ENCODE peak calls at places on chromosomes 13 and 19, in ten cellular contexts. I is Caco-2; H is AG04449; O is neural progenitor cell; F is CD4-positive, alpha-beta T cell; T is progenitor cell of endocrine pancreas; P is uterus; J is astrocyte of the spinal cord; Z is gastrocnemius medialis; N is GM10248. L is an unnamed sample.

GRCh38 chr19:43726736-43727592 is 11.1 kb downstream of the IRGC start:
- DNase-seq in O (no peak), J (no peak), H (no peak), Z (no peak), I (no peak), P (no peak), F (no peak), N (no peak), T (no peak), L (no peak)

GRCh38 chr19:17865364-17866311 is 5.9 kb downstream of the RPL18A start:
- DNase-seq in H (no peak), I (peak), T (no peak), N (no peak), P (no peak), J (no peak), F (no peak), Z (no peak), O (no peak), L (no peak)

GRCh38 chr13:41007359-41008118 is 11.6 kb downstream of the ELF1 start:
- DNase-seq in O (peak), I (no peak), T (no peak), H (no peak), J (no peak), N (no peak), Z (no peak), F (no peak), P (no peak), L (no peak)

GRCh38 chr19:46975011-46975917 is 44.4 kb upstream of the NPAS1 start:
- DNase-seq in Z (no peak), N (no peak), F (no peak), I (no peak), P (no peak), H (no peak), O (peak), T (no peak), J (no peak), L (no peak)

GRCh38 chr13:41502676-41503075 is 45.3 kb downstream of the RGCC start:
- DNase-seq in I (no peak), P (no peak), H (no peak), Z (no peak), T (no peak), F (peak), J (no peak), N (peak), O (no peak), L (peak)

GRCh38 chr19:28542394-28543243 is 670.3 kb downstream of the UQCRFS1 start:
- DNase-seq in J (no peak), O (no peak), H (no peak), F (no peak), Z (no peak), P (no peak), N (no peak), T (no peak), I (no peak), L (no peak)

GRCh38 chr13:110346661-110347067 is 39.6 kb downstream of the COL4A2 start:
- DNase-seq in T (no peak), I (no peak), Z (no peak), H (no peak), F (no peak), N (no peak), O (no peak), P (no peak), J (no peak), L (no peak)

GRCh38 chr13:43360911-43361605 is 337.7 kb downstream of the DNAJC15 start:
- DNase-seq in H (no peak), J (peak), Z (no peak), O (no peak), P (no peak), T (no peak), F (no peak), N (no peak), I (no peak), L (no peak)

GRCh38 chr19:13095934-13096890 is 6.4 kb downstream of the LYL1 start:
- DNase-seq in F (no peak), P (peak), Z (no peak), N (no peak), T (peak), J (no peak), H (no peak), O (peak), I (peak), L (no peak)

GRCh38 chr13:80341098-80341701 is at the start of gene SPRY2:
- DNase-seq in Z (peak), O (peak), N (peak), P (peak), H (peak), I (peak), F (no peak), T (peak), J (peak), L (peak)

GRCh38 chr13:41648314-41648935 is 191.1 kb downstream of the RGCC start:
- DNase-seq in F (no peak), H (no peak), N (no peak), O (no peak), P (no peak), J (peak), Z (no peak), T (no peak), I (no peak), L (no peak)

GRCh38 chr13:88701551-88701950 is 1030.4 kb downstream of the SLITRK5 start:
- DNase-seq in H (no peak), T (no peak), I (no peak), N (no peak), O (no peak), J (no peak), F (no peak), Z (no peak), P (no peak), L (no peak)

GRCh38 chr13:74839656-74840055 is 642.3 kb downstream of the TBC1D4 start:
- DNase-seq in N (no peak), I (no peak), P (no peak), H (peak), F (no peak), Z (no peak), T (no peak), O (no peak), J (peak), L (no peak)

GRCh38 chr13:24407844-24408243 is 98.5 kb downstream of the C1QTNF9 start:
- DNase-seq in T (no peak), O (no peak), I (no peak), N (no peak), Z (no peak), H (no peak), F (no peak), J (no peak), P (no peak), L (no peak)

GRCh38 chr19:11261431-11261901 is 858 bp downstream of the DOCK6 start:
- DNase-seq in Z (no peak), N (no peak), I (no peak), H (no peak), T (no peak), J (no peak), P (no peak), O (peak), F (no peak), L (no peak)

GRCh38 chr19:47729468-47729798 is 15.9 kb upstream of the NOP53 start:
- DNase-seq in H (no peak), N (no peak), T (no peak), J (peak), O (peak), I (peak), P (peak), Z (peak), F (no peak), L (no peak)

GRCh38 chr13:98188544-98189166 is 11.6 kb upstream of the RNF113B start:
- DNase-seq in O (no peak), N (no peak), J (no peak), F (no peak), H (no peak), I (no peak), T (no peak), Z (no peak), P (no peak), L (no peak)

GRCh38 chr13:30679483-30680330 is 55.6 kb upstream of the ALOX5AP start:
- DNase-seq in T (no peak), Z (no peak), N (peak), H (no peak), P (no peak), I (no peak), O (peak), J (peak), F (peak), L (peak)

GRCh38 chr19:9721861-9722260 is 46.7 kb downstream of the ZNF846 start:
- DNase-seq in I (no peak), O (peak), J (no peak), H (no peak), N (no peak), P (no peak), F (no peak), Z (no peak), T (no peak), L (no peak)

DNA sequence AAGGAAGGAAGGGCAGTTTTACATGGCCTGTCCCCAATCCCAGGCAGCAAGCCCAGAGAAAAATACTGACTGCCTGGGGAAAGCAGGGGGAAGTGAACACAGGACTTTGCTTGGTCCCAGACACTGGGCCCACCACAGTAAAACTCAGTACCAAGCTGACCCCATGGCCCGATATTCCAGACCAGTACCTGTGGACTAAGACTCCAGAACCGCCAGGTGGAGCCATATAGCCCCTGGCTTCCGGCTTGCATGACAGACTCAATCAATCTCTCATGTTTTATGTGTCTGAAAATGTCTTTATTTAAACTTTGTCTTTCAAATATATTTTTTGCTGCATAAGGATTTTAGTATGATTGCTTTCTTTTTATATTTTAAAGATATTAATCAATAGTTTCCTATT is 767.9 kb upstream of the SLITRK6 start:
- DNase-seq in Z (no peak), O (peak), P (no peak), N (no peak), H (no peak), T (no peak), F (no peak), J (no peak), I (no peak), L (no peak)
- TF ChIP-seq CTCF in Z (no peak), O (peak), P (no peak), N (peak), H (no peak), T (peak), F (no peak), J (no peak), I (peak), L (peak)

DNA sequence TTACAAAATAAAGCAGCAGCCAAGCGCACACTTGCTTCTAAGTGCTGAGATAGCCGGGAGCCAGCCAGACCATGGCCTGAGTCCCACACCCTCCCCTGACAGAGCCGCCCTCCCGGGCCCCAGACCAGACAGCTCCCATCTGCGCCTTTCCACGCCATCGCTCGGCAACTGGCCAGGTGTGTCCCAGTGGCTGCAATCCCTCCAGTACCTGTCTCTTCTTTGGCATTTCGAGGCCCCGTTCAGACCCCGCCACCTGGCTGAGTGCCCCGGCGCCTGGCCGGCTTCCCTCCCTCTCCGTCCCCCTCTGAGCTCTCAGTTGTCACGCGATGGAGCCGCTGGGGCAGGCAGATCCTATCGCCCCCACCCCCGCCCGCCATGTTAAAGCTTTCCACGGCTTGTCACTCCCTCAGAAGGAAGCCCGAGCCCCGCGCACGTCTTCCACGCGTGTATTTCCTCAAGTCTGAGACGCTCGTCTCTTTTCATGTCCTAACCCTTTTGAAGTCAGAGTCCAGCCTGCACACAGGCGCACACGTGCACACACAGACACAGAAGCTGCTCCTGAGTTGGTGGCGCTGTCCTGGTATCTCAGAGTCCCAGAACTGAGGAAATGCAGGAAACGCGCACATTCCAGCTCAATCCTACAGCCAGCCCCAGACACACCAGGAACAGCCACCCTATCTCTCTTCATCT is 7.9 kb downstream of the MLLT1 start:
- DNase-seq in I (no peak), N (no peak), F (no peak), Z (peak), H (no peak), T (no peak), P (peak), O (peak), J (peak), L (peak)
- TF ChIP-seq CTCF in I (no peak), N (no peak), F (no peak), Z (no peak), H (peak), T (no peak), P (peak), O (no peak), J (no peak), L (no peak)

DNA sequence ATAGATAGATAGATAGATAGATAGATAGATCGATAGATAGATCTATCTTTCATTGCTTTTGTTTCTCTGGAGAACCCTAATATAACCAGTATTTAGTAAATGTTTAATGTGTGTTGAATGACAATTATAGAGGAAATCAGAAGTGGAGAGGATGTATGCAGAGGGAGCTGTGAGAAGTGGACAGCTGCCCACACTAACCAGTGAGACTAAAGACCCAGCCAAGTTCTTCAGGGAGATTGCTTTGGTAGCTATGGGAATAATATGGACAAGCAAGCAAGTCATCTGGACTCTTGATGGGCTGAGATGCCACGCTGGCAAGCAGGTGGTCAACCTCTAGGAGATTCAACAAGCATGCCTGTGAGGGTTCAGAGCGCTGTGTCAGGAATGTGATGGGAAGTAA is 14.9 kb upstream of the INTS6 start:
- DNase-seq in N (no peak), O (no peak), I (no peak), P (no peak), J (no peak), T (no peak), F (no peak), Z (no peak), H (no peak), L (no peak)
- TF ChIP-seq CTCF in N (no peak), O (no peak), I (no peak), P (no peak), J (no peak), T (no peak), F (no peak), Z (no peak), H (no peak), L (no peak)

DNA sequence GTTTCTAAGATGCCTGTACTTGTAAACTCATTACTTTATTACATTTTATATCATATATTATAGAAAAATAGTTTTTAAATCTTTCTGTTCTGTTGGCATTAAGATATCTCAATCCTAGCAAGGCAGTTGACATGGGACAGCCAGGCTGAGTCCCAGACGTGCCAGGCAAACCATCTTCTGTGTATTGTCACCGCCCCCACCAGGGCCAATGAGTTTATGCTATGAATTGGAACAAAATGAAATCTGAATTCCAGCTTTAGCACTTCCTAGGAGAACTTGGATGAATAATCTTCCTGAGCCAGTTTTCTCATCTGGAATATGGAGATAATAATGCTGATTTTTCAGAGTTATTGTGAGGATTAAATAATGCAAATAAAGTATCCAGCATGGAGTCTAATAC is 79.9 kb upstream of the GSX1 start:
- DNase-seq in I (no peak), P (no peak), T (no peak), F (peak), Z (no peak), J (no peak), N (no peak), H (no peak), O (no peak), L (peak)
- TF ChIP-seq CTCF in I (peak), P (no peak), T (peak), F (peak), Z (peak), J (no peak), N (peak), H (no peak), O (peak), L (peak)

GRCh38 chr13:87678353-87678752 is 7.2 kb downstream of the SLITRK5 start:
- DNase-seq in I (no peak), N (peak), T (no peak), J (no peak), Z (no peak), P (no peak), H (no peak), O (no peak), F (no peak), L (peak)

GRCh38 chr13:87676254-87677042 is 5.3 kb downstream of the SLITRK5 start:
- DNase-seq in I (no peak), J (no peak), N (peak), F (no peak), T (no peak), P (no peak), Z (no peak), O (peak), H (no peak), L (peak)

GRCh38 chr13:87677043-87677333 is 5.8 kb downstream of the SLITRK5 start:
- DNase-seq in F (no peak), P (no peak), J (no peak), Z (no peak), H (no peak), O (no peak), N (peak), T (no peak), I (no peak), L (peak)

GRCh38 chr13:87677334-87678234 is 6.4 kb downstream of the SLITRK5 start:
- DNase-seq in Z (no peak), H (no peak), J (peak), F (no peak), I (no peak), O (peak), T (peak), N (peak), P (no peak), L (peak)

DNA sequence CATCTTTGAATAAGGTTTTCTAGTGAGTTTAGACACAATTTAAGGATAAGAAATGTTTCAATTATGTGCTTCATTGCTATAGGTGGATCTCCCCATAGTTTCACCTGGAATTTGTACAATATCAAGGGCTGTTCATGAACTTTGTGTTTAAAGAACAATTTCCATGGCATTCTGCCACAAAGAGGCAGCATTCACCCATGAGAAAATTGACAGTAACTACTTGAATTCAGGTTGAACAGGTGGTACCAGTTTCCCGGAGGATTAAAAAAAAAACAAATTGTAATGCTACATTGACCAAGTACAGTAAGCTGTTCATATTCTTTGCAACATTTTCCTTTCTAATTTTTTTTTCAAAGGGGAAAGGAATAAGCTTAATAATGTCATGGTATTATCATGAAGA is 9.1 kb downstream of the SLITRK5 start:
- DNase-seq in H (no peak), I (no peak), O (no peak), P (no peak), Z (no peak), N (no peak), T (no peak), F (no peak), J (peak), L (no peak)
- TF ChIP-seq CTCF in H (no peak), I (no peak), O (peak), P (no peak), Z (no peak), N (peak), T (peak), F (no peak), J (peak), L (peak)

GRCh38 chr19:7492142-7493055 is 3.6 kb upstream of the PEX11G start:
- DNase-seq in T (no peak), I (no peak), N (no peak), H (no peak), O (no peak), J (no peak), F (no peak), Z (no peak), P (no peak), L (no peak)
- TF ChIP-seq CTCF in T (no peak), I (no peak), N (no peak), H (no peak), O (no peak), J (no peak), F (no peak), Z (no peak), P (no peak), L (no peak)

GRCh38 chr19:37329686-37330085 is 41.2 kb upstream of the ZNF527 start:
- DNase-seq in J (no peak), H (no peak), I (no peak), Z (no peak), N (no peak), P (no peak), O (peak), F (no peak), T (no peak), L (no peak)
- TF ChIP-seq CTCF in J (peak), H (no peak), I (no peak), Z (no peak), N (no peak), P (no peak), O (peak), F (no peak), T (peak), L (peak)